ENCODE peak calls at places on chromosomes 2 and 18, in nine cellular contexts. One of them, this sample, is unnamed.

GRCh38 chr2:101775636-101776035 is 78.1 kb downstream of the MAP4K4 start:
- DNase-seq in skeletal muscle cell: no peak
- DNase-seq in epithelial cell of esophagus: no peak
- DNase-seq in uterus: no peak
- DNase-seq in fibroblast of pulmonary artery: no peak
- DNase-seq in thoracic aorta: no peak
- DNase-seq in spleen: no peak
- DNase-seq in right cardiac atrium: no peak
- DNase-seq in adrenal gland: no peak
- DNase-seq in this sample: no peak

GRCh38 chr2:232666051-232666805 is 30.9 kb upstream of the GIGYF2 start:
- DNase-seq in spleen: no peak
- DNase-seq in uterus: no peak
- DNase-seq in right cardiac atrium: no peak
- DNase-seq in fibroblast of pulmonary artery: no peak
- DNase-seq in adrenal gland: no peak
- DNase-seq in thoracic aorta: no peak
- DNase-seq in epithelial cell of esophagus: peak
- DNase-seq in skeletal muscle cell: no peak
- DNase-seq in this sample: no peak

GRCh38 chr2:186739739-186740138 is 45.9 kb downstream of the FAM171B start:
- DNase-seq in skeletal muscle cell: no peak
- DNase-seq in right cardiac atrium: no peak
- DNase-seq in adrenal gland: no peak
- DNase-seq in spleen: no peak
- DNase-seq in epithelial cell of esophagus: no peak
- DNase-seq in uterus: no peak
- DNase-seq in fibroblast of pulmonary artery: no peak
- DNase-seq in thoracic aorta: no peak
- DNase-seq in this sample: no peak

GRCh38 chr2:234147335-234147861 is 96.9 kb downstream of the SPP2 start:
- DNase-seq in uterus: no peak
- DNase-seq in right cardiac atrium: no peak
- DNase-seq in thoracic aorta: no peak
- DNase-seq in epithelial cell of esophagus: no peak
- DNase-seq in adrenal gland: no peak
- DNase-seq in spleen: no peak
- DNase-seq in fibroblast of pulmonary artery: no peak
- DNase-seq in skeletal muscle cell: no peak
- DNase-seq in this sample: peak

GRCh38 chr2:120501591-120501990 is 155.7 kb downstream of the INHBB start:
- DNase-seq in adrenal gland: no peak
- DNase-seq in epithelial cell of esophagus: no peak
- DNase-seq in fibroblast of pulmonary artery: no peak
- DNase-seq in skeletal muscle cell: no peak
- DNase-seq in spleen: no peak
- DNase-seq in right cardiac atrium: no peak
- DNase-seq in uterus: no peak
- DNase-seq in thoracic aorta: no peak
- DNase-seq in this sample: no peak

GRCh38 chr2:234958311-234958710 is 6.5 kb downstream of the SH3BP4 start:
- DNase-seq in adrenal gland: no peak
- DNase-seq in right cardiac atrium: no peak
- DNase-seq in spleen: peak
- DNase-seq in uterus: no peak
- DNase-seq in fibroblast of pulmonary artery: no peak
- DNase-seq in epithelial cell of esophagus: no peak
- DNase-seq in thoracic aorta: no peak
- DNase-seq in skeletal muscle cell: no peak
- DNase-seq in this sample: no peak

GRCh38 chr2:127048618-127048935 is 58.4 kb downstream of the BIN1 start:
- DNase-seq in skeletal muscle cell: no peak
- DNase-seq in right cardiac atrium: peak
- DNase-seq in thoracic aorta: no peak
- DNase-seq in spleen: peak
- DNase-seq in epithelial cell of esophagus: no peak
- DNase-seq in fibroblast of pulmonary artery: no peak
- DNase-seq in uterus: no peak
- DNase-seq in adrenal gland: no peak
- DNase-seq in this sample: no peak

GRCh38 chr2:25305809-25306208 is 35.9 kb downstream of the DNMT3A start:
- DNase-seq in spleen: no peak
- DNase-seq in uterus: no peak
- DNase-seq in skeletal muscle cell: no peak
- DNase-seq in fibroblast of pulmonary artery: no peak
- DNase-seq in adrenal gland: no peak
- DNase-seq in thoracic aorta: no peak
- DNase-seq in right cardiac atrium: no peak
- DNase-seq in epithelial cell of esophagus: peak
- DNase-seq in this sample: no peak

GRCh38 chr2:127106457-127106997 is 427 bp downstream of the BIN1 start:
- DNase-seq in uterus: no peak
- DNase-seq in skeletal muscle cell: no peak
- DNase-seq in spleen: peak
- DNase-seq in thoracic aorta: no peak
- DNase-seq in epithelial cell of esophagus: no peak
- DNase-seq in fibroblast of pulmonary artery: no peak
- DNase-seq in adrenal gland: no peak
- DNase-seq in right cardiac atrium: peak
- DNase-seq in this sample: no peak

GRCh38 chr2:168224346-168224745 is 23.0 kb downstream of the STK39 start:
- DNase-seq in epithelial cell of esophagus: no peak
- DNase-seq in fibroblast of pulmonary artery: no peak
- DNase-seq in right cardiac atrium: no peak
- DNase-seq in skeletal muscle cell: no peak
- DNase-seq in uterus: no peak
- DNase-seq in spleen: no peak
- DNase-seq in thoracic aorta: no peak
- DNase-seq in adrenal gland: no peak
- DNase-seq in this sample: no peak

GRCh38 chr2:12979066-12979465 is 262.3 kb downstream of the TRIB2 start:
- DNase-seq in right cardiac atrium: no peak
- DNase-seq in fibroblast of pulmonary artery: no peak
- DNase-seq in spleen: no peak
- DNase-seq in adrenal gland: no peak
- DNase-seq in thoracic aorta: no peak
- DNase-seq in uterus: no peak
- DNase-seq in skeletal muscle cell: no peak
- DNase-seq in epithelial cell of esophagus: peak
- DNase-seq in this sample: no peak

GRCh38 chr18:3286165-3286564 is 24.2 kb downstream of the MYL12B start:
- DNase-seq in spleen: no peak
- DNase-seq in fibroblast of pulmonary artery: no peak
- DNase-seq in uterus: no peak
- DNase-seq in adrenal gland: no peak
- DNase-seq in thoracic aorta: no peak
- DNase-seq in skeletal muscle cell: no peak
- DNase-seq in epithelial cell of esophagus: no peak
- DNase-seq in right cardiac atrium: no peak
- DNase-seq in this sample: no peak

DNA sequence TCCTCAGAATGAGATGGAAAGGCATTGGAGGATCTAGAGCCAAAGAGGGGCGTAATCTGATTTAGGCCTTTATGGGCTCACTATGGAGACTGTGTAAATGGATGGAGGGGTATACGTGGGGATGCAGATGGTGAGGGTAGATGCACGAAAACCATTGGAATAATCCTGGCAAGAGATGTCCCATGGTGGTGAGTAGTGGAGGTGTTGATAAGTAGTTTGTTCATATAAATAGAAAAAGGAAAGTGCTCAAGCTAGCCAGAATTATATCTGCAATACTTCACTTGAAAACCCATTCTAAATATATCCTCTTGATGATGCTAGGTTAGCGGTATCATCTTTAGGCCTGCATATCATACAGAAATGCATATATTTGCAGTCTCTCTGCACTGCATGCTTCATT is 459.7 kb downstream of the CDH2 start:
- DNase-seq in spleen: no peak
- DNase-seq in fibroblast of pulmonary artery: no peak
- DNase-seq in skeletal muscle cell: no peak
- DNase-seq in uterus: no peak
- DNase-seq in adrenal gland: no peak
- DNase-seq in right cardiac atrium: no peak
- DNase-seq in thoracic aorta: no peak
- DNase-seq in epithelial cell of esophagus: no peak
- DNase-seq in this sample: no peak
- H3K4me3 ChIP-seq in spleen: no peak
- H3K4me3 ChIP-seq in fibroblast of pulmonary artery: no peak
- H3K4me3 ChIP-seq in skeletal muscle cell: no peak
- H3K4me3 ChIP-seq in uterus: no peak
- H3K4me3 ChIP-seq in adrenal gland: no peak
- H3K4me3 ChIP-seq in right cardiac atrium: no peak
- H3K4me3 ChIP-seq in thoracic aorta: no peak
- H3K4me3 ChIP-seq in epithelial cell of esophagus: no peak
- H3K4me3 ChIP-seq in this sample: no peak

DNA sequence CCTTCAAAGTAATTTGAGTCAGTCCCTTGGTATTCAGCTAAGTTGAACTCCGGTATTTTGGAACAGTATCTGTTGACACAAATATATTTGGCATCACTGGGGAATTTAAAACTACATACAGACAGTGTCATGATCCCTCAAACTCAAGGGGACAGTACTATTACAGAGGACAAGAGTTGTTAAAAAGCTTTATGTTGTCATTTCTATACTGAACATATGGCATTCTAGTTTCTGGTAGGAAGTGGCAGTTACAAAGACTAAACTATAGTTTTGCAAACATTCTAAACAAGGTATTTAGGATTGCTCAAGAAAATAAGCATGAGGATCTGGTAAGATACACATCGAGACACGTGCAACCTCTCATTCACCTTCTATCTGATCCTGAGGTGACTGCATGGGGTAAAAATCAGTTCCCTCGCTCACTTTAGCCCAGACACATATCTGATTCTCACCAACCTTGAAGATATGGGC is 16.6 kb upstream of the CCNYL1 start:
- DNase-seq in epithelial cell of esophagus: no peak
- DNase-seq in spleen: no peak
- DNase-seq in skeletal muscle cell: no peak
- DNase-seq in fibroblast of pulmonary artery: peak
- DNase-seq in thoracic aorta: no peak
- DNase-seq in adrenal gland: no peak
- DNase-seq in uterus: no peak
- DNase-seq in right cardiac atrium: no peak
- DNase-seq in this sample: no peak
- H3K4me3 ChIP-seq in epithelial cell of esophagus: no peak
- H3K4me3 ChIP-seq in spleen: no peak
- H3K4me3 ChIP-seq in skeletal muscle cell: no peak
- H3K4me3 ChIP-seq in fibroblast of pulmonary artery: no peak
- H3K4me3 ChIP-seq in thoracic aorta: no peak
- H3K4me3 ChIP-seq in adrenal gland: no peak
- H3K4me3 ChIP-seq in uterus: no peak
- H3K4me3 ChIP-seq in right cardiac atrium: no peak
- H3K4me3 ChIP-seq in this sample: no peak

GRCh38 chr2:112485849-112486248 is 3.9 kb downstream of the TTL start:
- DNase-seq in spleen: no peak
- DNase-seq in adrenal gland: no peak
- DNase-seq in skeletal muscle cell: no peak
- DNase-seq in fibroblast of pulmonary artery: no peak
- DNase-seq in uterus: no peak
- DNase-seq in thoracic aorta: no peak
- DNase-seq in epithelial cell of esophagus: no peak
- DNase-seq in right cardiac atrium: no peak
- DNase-seq in this sample: no peak

GRCh38 chr2:112481528-112482228 is at the start of gene TTL:
- DNase-seq in skeletal muscle cell: no peak
- DNase-seq in spleen: peak
- DNase-seq in right cardiac atrium: peak
- DNase-seq in thoracic aorta: no peak
- DNase-seq in fibroblast of pulmonary artery: peak
- DNase-seq in uterus: peak
- DNase-seq in adrenal gland: peak
- DNase-seq in epithelial cell of esophagus: peak
- DNase-seq in this sample: no peak

GRCh38 chr2:112482309-112483046 is 522 bp downstream of the TTL start:
- DNase-seq in adrenal gland: peak
- DNase-seq in spleen: peak
- DNase-seq in thoracic aorta: no peak
- DNase-seq in right cardiac atrium: peak
- DNase-seq in uterus: peak
- DNase-seq in epithelial cell of esophagus: peak
- DNase-seq in fibroblast of pulmonary artery: peak
- DNase-seq in skeletal muscle cell: no peak
- DNase-seq in this sample: no peak

GRCh38 chr2:112483047-112483473 is 1.1 kb downstream of the TTL start:
- DNase-seq in skeletal muscle cell: no peak
- DNase-seq in spleen: no peak
- DNase-seq in uterus: peak
- DNase-seq in right cardiac atrium: no peak
- DNase-seq in adrenal gland: peak
- DNase-seq in thoracic aorta: no peak
- DNase-seq in epithelial cell of esophagus: peak
- DNase-seq in fibroblast of pulmonary artery: peak
- DNase-seq in this sample: peak

GRCh38 chr2:112483821-112484220 is 1.9 kb downstream of the TTL start:
- DNase-seq in skeletal muscle cell: no peak
- DNase-seq in thoracic aorta: no peak
- DNase-seq in epithelial cell of esophagus: peak
- DNase-seq in spleen: no peak
- DNase-seq in adrenal gland: no peak
- DNase-seq in uterus: no peak
- DNase-seq in right cardiac atrium: no peak
- DNase-seq in fibroblast of pulmonary artery: no peak
- DNase-seq in this sample: no peak
- H3K4me3 ChIP-seq in skeletal muscle cell: peak
- H3K4me3 ChIP-seq in thoracic aorta: no peak
- H3K4me3 ChIP-seq in epithelial cell of esophagus: peak
- H3K4me3 ChIP-seq in spleen: no peak
- H3K4me3 ChIP-seq in adrenal gland: no peak
- H3K4me3 ChIP-seq in uterus: no peak
- H3K4me3 ChIP-seq in right cardiac atrium: no peak
- H3K4me3 ChIP-seq in fibroblast of pulmonary artery: peak
- H3K4me3 ChIP-seq in this sample: no peak

GRCh38 chr2:216371756-216372702 is at the start of gene MARCHF4:
- DNase-seq in uterus: peak
- DNase-seq in thoracic aorta: peak
- DNase-seq in adrenal gland: peak
- DNase-seq in skeletal muscle cell: peak
- DNase-seq in epithelial cell of esophagus: peak
- DNase-seq in fibroblast of pulmonary artery: peak
- DNase-seq in spleen: peak
- DNase-seq in right cardiac atrium: peak
- DNase-seq in this sample: peak
- H3K4me3 ChIP-seq in uterus: no peak
- H3K4me3 ChIP-seq in thoracic aorta: peak
- H3K4me3 ChIP-seq in adrenal gland: no peak
- H3K4me3 ChIP-seq in skeletal muscle cell: peak
- H3K4me3 ChIP-seq in epithelial cell of esophagus: peak
- H3K4me3 ChIP-seq in fibroblast of pulmonary artery: peak
- H3K4me3 ChIP-seq in spleen: no peak
- H3K4me3 ChIP-seq in right cardiac atrium: peak
- H3K4me3 ChIP-seq in this sample: peak

DNA sequence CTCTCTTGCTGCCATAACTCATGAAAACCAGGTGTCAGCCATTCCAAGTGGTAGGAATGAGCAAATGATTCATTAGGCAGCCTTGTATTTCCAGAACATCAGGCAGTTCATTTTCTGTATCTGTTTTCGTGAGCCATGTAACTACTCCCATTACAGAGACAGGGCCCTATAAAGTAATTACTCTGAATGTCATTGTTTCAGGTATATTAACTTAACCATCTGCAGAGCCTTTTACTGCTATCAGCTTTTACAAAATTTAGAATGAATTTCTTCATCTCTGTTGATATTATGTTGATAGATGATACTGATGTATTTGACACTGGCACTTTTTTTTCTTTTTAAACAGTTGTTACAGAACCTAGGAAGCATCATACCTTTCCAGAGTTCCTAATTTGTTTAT is 69.9 kb downstream of the MGAT5 start:
- DNase-seq in adrenal gland: no peak
- DNase-seq in thoracic aorta: no peak
- DNase-seq in fibroblast of pulmonary artery: no peak
- DNase-seq in epithelial cell of esophagus: no peak
- DNase-seq in skeletal muscle cell: no peak
- DNase-seq in right cardiac atrium: no peak
- DNase-seq in spleen: no peak
- DNase-seq in uterus: no peak
- DNase-seq in this sample: no peak
- H3K4me3 ChIP-seq in adrenal gland: no peak
- H3K4me3 ChIP-seq in thoracic aorta: no peak
- H3K4me3 ChIP-seq in fibroblast of pulmonary artery: no peak
- H3K4me3 ChIP-seq in epithelial cell of esophagus: no peak
- H3K4me3 ChIP-seq in skeletal muscle cell: no peak
- H3K4me3 ChIP-seq in right cardiac atrium: no peak
- H3K4me3 ChIP-seq in spleen: no peak
- H3K4me3 ChIP-seq in uterus: no peak
- H3K4me3 ChIP-seq in this sample: no peak

This sample was measured in kidney epithelial cell.